ENCODE peak calls at places on chromosome 2, in four cellular contexts. M is stomach, L is right lobe of liver, C is A549. O is an unnamed sample.

GRCh38 chr2:1721706-1722483 is 22.4 kb downstream of the PXDN start:
- DNase-seq in M (no peak), C (no peak), L (no peak), O (no peak)

GRCh38 chr2:25618676-25619075 is 54.7 kb downstream of the DTNB start:
- DNase-seq in C (peak), M (no peak), L (no peak), O (no peak)

GRCh38 chr2:224751996-224752698 is 36.0 kb upstream of the CCDC195 start:
- DNase-seq in L (no peak), C (no peak), M (no peak), O (no peak)

GRCh38 chr2:207012461-207012860 is 73.1 kb downstream of the CPO start:
- DNase-seq in L (no peak), M (no peak), C (no peak), O (no peak)

GRCh38 chr2:182980115-182980514 is 58.1 kb downstream of the NCKAP1 start:
- DNase-seq in M (no peak), L (no peak), C (peak), O (no peak)

GRCh38 chr2:185507703-185508102 is 230.9 kb upstream of the FSIP2 start:
- DNase-seq in M (no peak), L (no peak), C (no peak), O (no peak)

GRCh38 chr2:9573013-9573708 is 17.5 kb upstream of the ADAM17 start:
- DNase-seq in L (no peak), M (no peak), C (no peak), O (no peak)

GRCh38 chr2:46329803-46330775 is 32.9 kb downstream of the EPAS1 start:
- DNase-seq in M (no peak), L (no peak), C (peak), O (no peak)

GRCh38 chr2:71604709-71605085 is 151.3 kb downstream of the DYSF start:
- DNase-seq in L (no peak), C (no peak), M (no peak), O (peak)

GRCh38 chr2:112765251-112765650 is 842 bp upstream of the CKAP2L start:
- DNase-seq in M (no peak), C (no peak), L (no peak), O (no peak)

GRCh38 chr2:208182835-208183234 is 7.0 kb downstream of the C2orf80 start:
- DNase-seq in L (no peak), M (no peak), C (no peak), O (no peak)

GRCh38 chr2:218230882-218231281 is 13.9 kb downstream of the ARPC2 start:
- DNase-seq in L (no peak), C (peak), M (peak), O (peak)

GRCh38 chr2:222709191-222709891 is 37.9 kb downstream of the MOGAT1 start:
- DNase-seq in L (peak), C (peak), M (peak), O (peak)

GRCh38 chr2:201194097-201194496 is 11.2 kb downstream of the CASP10 start:
- DNase-seq in M (no peak), C (no peak), L (no peak), O (no peak)

GRCh38 chr2:66601624-66602023 is 166.7 kb downstream of the MEIS1 start:
- DNase-seq in L (no peak), C (no peak), M (no peak), O (no peak)

GRCh38 chr2:227406177-227407031 is 18.7 kb upstream of the SCYGR1 start:
- DNase-seq in L (peak), M (peak), C (peak), O (peak)

GRCh38 chr2:172328103-172328835 is 99.1 kb upstream of the ITGA6 start:
- DNase-seq in C (no peak), L (no peak), M (no peak), O (no peak)

GRCh38 chr2:43402002-43402401 is 175.6 kb upstream of the ZFP36L2 start:
- DNase-seq in C (no peak), M (no peak), L (no peak), O (no peak)

GRCh38 chr2:101545940-101546339 is 71.0 kb upstream of the RFX8 start:
- DNase-seq in M (no peak), L (no peak), C (no peak), O (no peak)

GRCh38 chr2:194486316-194486715 is 1170.7 kb upstream of the SLC39A10 start:
- DNase-seq in M (no peak), L (no peak), C (no peak), O (no peak)

GRCh38 chr2:214630402-214631035 is 179.0 kb downstream of the BARD1 start:
- DNase-seq in L (no peak), M (no peak), C (no peak), O (no peak)

GRCh38 chr2:239168575-239168974 is 232.2 kb downstream of the HDAC4 start:
- DNase-seq in C (no peak), L (no peak), M (no peak), O (no peak)

GRCh38 chr2:237315881-237316225 is 98.1 kb downstream of the COL6A3 start:
- DNase-seq in M (no peak), C (no peak), L (no peak), O (peak)

GRCh38 chr2:102100371-102101096 is 42.0 kb upstream of the IL1R1 start:
- DNase-seq in L (no peak), M (no peak), C (no peak), O (no peak)

GRCh38 chr2:26704441-26704977 is 12.0 kb downstream of the KCNK3 start:
- DNase-seq in M (no peak), C (no peak), L (no peak), O (no peak)

GRCh38 chr2:169080250-169081035 is 11.1 kb downstream of the DHRS9 start:
- DNase-seq in L (no peak), C (no peak), M (no peak), O (peak)

GRCh38 chr2:200159366-200159720 is 147.2 kb upstream of the SPATS2L start:
- DNase-seq in L (no peak), M (no peak), C (no peak), O (no peak)

GRCh38 chr2:95024960-95025405 is 525 bp upstream of the MAL start:
- DNase-seq in C (no peak), M (no peak), L (no peak), O (no peak)

GRCh38 chr2:239274391-239275001 is 126.3 kb downstream of the HDAC4 start:
- DNase-seq in M (peak), C (peak), L (no peak), O (peak)

GRCh38 chr2:203650860-203651613 is 55.4 kb upstream of the CD28 start:
- DNase-seq in C (peak), L (no peak), M (peak), O (peak)

GRCh38 chr2:223494987-223495386 is 107.2 kb downstream of the SCG2 start:
- DNase-seq in C (no peak), L (no peak), M (no peak), O (no peak)

GRCh38 chr2:159285929-159286708 is at the start of gene WDSUB1:
- DNase-seq in C (no peak), M (peak), L (peak), O (peak)

GRCh38 chr2:136858656-136859055 is 93.3 kb downstream of the THSD7B start:
- DNase-seq in L (no peak), C (no peak), M (no peak), O (no peak)

GRCh38 chr2:232954691-232955090 is 58.4 kb downstream of the NGEF start:
- DNase-seq in L (no peak), C (no peak), M (no peak), O (no peak)

DNA sequence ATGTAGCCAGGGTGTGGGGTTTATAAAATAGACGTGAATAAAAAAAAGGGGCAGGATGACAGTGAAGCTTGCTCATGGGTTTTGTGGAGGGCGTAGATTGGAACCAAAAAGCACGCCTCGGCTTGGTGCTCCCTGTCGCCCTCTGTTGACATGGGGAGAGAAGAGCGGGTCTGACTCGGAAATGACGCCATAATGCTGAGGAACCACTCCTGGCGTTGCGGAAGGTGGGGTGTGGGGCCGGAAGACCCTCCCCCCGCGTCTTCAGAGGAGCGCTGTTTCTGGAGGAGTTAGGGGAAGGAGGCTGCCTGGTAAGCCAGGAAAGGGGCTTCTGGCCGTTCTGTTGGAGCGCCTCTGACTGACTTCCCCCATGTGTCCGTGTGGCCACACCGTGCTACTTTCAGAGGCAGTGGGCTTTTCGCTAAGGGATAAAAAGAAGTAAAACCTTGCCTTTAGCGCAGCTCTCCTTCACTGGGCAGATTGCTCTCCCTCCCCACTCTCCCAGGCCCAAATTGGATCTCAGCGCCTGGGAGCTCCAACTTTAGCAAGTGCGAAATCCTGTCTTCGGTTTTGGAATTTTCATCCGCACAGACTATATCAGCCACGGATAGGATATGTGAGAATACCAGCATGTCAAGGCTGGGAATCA is 42.8 kb downstream of the PLEKHA3 start:
- DNase-seq in M (peak), C (peak), L (peak), O (peak)
- TF ChIP-seq POLR2A in M (no peak), C (peak), L (peak), O (no peak)

DNA sequence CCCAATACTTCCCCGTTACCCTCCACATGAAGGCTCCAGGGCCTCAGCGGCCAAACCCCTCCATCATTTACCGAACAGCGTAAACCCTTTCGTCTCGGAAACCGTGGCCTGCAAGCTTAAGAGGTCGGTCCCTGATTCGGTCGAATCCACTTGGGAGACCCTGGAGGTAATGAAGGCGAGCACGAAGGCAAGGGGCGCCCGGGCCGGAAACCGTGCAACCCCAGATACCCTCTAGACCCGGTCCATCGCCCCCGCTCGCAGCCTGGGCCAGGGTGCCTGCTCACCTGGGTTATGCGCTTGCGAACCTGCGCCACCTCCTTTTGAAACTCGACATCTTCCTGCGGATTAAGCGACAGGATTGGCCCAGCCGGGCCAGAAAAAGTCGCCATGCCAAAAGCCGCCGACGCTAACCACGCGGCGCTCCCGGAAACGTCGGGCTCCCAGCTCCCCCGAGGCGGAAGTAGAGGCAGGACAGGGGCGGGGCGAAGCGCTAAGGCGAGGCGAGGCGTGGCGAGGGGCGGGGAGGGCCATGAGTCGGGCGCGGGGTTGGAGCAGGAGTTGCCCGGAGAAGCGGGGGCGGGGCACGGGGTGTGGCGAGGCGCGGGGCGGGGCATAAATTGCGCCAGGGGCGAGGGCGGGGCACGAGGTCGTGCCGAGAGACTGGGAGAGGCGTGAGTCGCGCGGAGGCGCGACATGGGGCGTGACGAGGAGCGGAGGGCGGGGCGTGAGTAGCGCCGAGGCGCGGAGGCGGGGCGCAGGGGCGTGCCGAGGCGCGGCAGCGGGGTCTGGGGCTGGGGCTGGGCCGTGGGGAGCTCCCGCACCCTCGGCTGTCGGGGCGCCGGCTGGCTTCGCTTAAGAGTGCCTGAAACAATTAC is at the start of gene NIFK:
- DNase-seq in C (peak), M (peak), L (peak), O (peak)
- TF ChIP-seq POLR2A in C (peak), M (no peak), L (peak), O (peak)

GRCh38 chr2:230912046-230912445 is 13.0 kb downstream of the GPR55 start:
- DNase-seq in M (no peak), C (no peak), L (no peak), O (no peak)

GRCh38 chr2:230910546-230911135 is 14.4 kb downstream of the GPR55 start:
- DNase-seq in C (no peak), M (no peak), L (no peak), O (no peak)

GRCh38 chr2:230908094-230908594 is 16.9 kb downstream of the GPR55 start:
- DNase-seq in C (no peak), L (no peak), M (peak), O (no peak)

GRCh38 chr2:230908595-230909191 is 16.3 kb downstream of the GPR55 start:
- DNase-seq in M (peak), L (no peak), C (peak), O (peak)

GRCh38 chr2:230909841-230910545 is 15.0 kb downstream of the GPR55 start:
- DNase-seq in L (no peak), C (no peak), M (no peak), O (no peak)
- TF ChIP-seq POLR2A in L (no peak), C (no peak), M (no peak), O (no peak)

GRCh38 chr2:64213607-64214275 is 69.5 kb upstream of the PELI1 start:
- DNase-seq in C (no peak), M (no peak), L (no peak), O (no peak)

GRCh38 chr2:64212346-64212745 is 68.1 kb upstream of the PELI1 start:
- DNase-seq in L (no peak), C (no peak), M (no peak), O (no peak)

GRCh38 chr2:64211471-64211870 is 67.3 kb upstream of the PELI1 start:
- DNase-seq in M (no peak), L (no peak), C (no peak), O (no peak)

GRCh38 chr2:64212801-64213321 is 68.6 kb upstream of the PELI1 start:
- DNase-seq in L (no peak), C (no peak), M (no peak), O (no peak)

GRCh38 chr2:64210816-64211215 is 66.6 kb upstream of the PELI1 start:
- DNase-seq in L (no peak), C (no peak), M (no peak), O (no peak)
- TF ChIP-seq POLR2A in L (no peak), C (no peak), M (no peak), O (no peak)

O was measured in body of pancreas.